ENCODE peak calls at places on chromosomes 12 and 14, in six cellular contexts. X is NCI-H1694, Z is ureter, O is heart right ventricle, C is mucosa of descending colon, L is AG09319. V is an unnamed sample.

GRCh38 chr14:67622675-67623074 is 3.0 kb downstream of the ARG2 start:
- DNase-seq in X (no peak), Z (peak), O (peak), C (no peak), L (no peak), V (no peak)

GRCh38 chr12:6332459-6332858 is 9.4 kb downstream of the TNFRSF1A start:
- DNase-seq in X (no peak), Z (no peak), O (no peak), C (no peak), L (no peak), V (no peak)

GRCh38 chr12:43836455-43836989 is 641 bp downstream of the TMEM117 start:
- DNase-seq in X (no peak), Z (no peak), O (peak), C (no peak), L (no peak), V (no peak)

GRCh38 chr12:60920841-60921495 is 1325.1 kb downstream of the SLC16A7 start:
- DNase-seq in X (no peak), Z (no peak), O (no peak), C (no peak), L (no peak), V (no peak)

GRCh38 chr14:73245401-73246325 is 8.4 kb downstream of the PAPLN start:
- DNase-seq in X (no peak), Z (no peak), O (peak), C (peak), L (no peak), V (peak)

GRCh38 chr12:15562263-15562662 is 226.9 kb downstream of the EPS8 start:
- DNase-seq in X (no peak), Z (no peak), O (no peak), C (no peak), L (no peak), V (no peak)

GRCh38 chr12:124939428-124940142 is 25.1 kb upstream of the UBC start:
- DNase-seq in X (no peak), Z (peak), O (peak), C (peak), L (peak), V (peak)

GRCh38 chr14:77825895-77826519 is 26.1 kb downstream of the ADCK1 start:
- DNase-seq in X (no peak), Z (no peak), O (peak), C (no peak), L (no peak), V (peak)

GRCh38 chr12:75438052-75438754 is 42.4 kb upstream of the GLIPR1 start:
- DNase-seq in X (no peak), Z (no peak), O (no peak), C (no peak), L (no peak), V (no peak)

GRCh38 chr14:100791995-100792394 is 33.9 kb upstream of the MEG3 start:
- DNase-seq in X (no peak), Z (no peak), O (no peak), C (no peak), L (no peak), V (no peak)

GRCh38 chr12:53176750-53177149 is 3.8 kb upstream of the ZNF740 start:
- DNase-seq in X (no peak), Z (no peak), O (no peak), C (no peak), L (no peak), V (no peak)

GRCh38 chr12:109458086-109458485 is 19.0 kb downstream of the KCTD10 start:
- DNase-seq in X (no peak), Z (no peak), O (no peak), C (no peak), L (peak), V (no peak)

GRCh38 chr12:127422935-127423585 is 843.9 kb upstream of the TMEM132C start:
- DNase-seq in X (no peak), Z (no peak), O (no peak), C (no peak), L (no peak), V (no peak)

GRCh38 chr12:13725049-13725448 is 256.4 kb downstream of the GRIN2B start:
- DNase-seq in X (no peak), Z (no peak), O (no peak), C (no peak), L (no peak), V (no peak)

GRCh38 chr12:38890102-38890501 is 15.3 kb downstream of the CPNE8 start:
- DNase-seq in X (no peak), Z (no peak), O (no peak), C (no peak), L (no peak), V (no peak)

GRCh38 chr14:89977668-89978067 is 21.9 kb downstream of the TDP1 start:
- DNase-seq in X (no peak), Z (no peak), O (no peak), C (no peak), L (no peak), V (no peak)

GRCh38 chr14:98912655-98913054 is 359.3 kb downstream of the BCL11B start:
- DNase-seq in X (no peak), Z (no peak), O (no peak), C (no peak), L (no peak), V (no peak)

GRCh38 chr12:104526751-104527150 is 70.0 kb downstream of the CHST11 start:
- DNase-seq in X (no peak), Z (no peak), O (no peak), C (no peak), L (no peak), V (no peak)

GRCh38 chr12:67034110-67034879 is 234.9 kb upstream of the CAND1 start:
- DNase-seq in X (no peak), Z (no peak), O (no peak), C (no peak), L (no peak), V (peak)

GRCh38 chr12:121934318-121934682 is 15.9 kb downstream of the CFAP251 start:
- DNase-seq in X (no peak), Z (no peak), O (no peak), C (no peak), L (no peak), V (no peak)

GRCh38 chr12:46400406-46400805 is 27.8 kb upstream of the SLC38A2 start:
- DNase-seq in X (no peak), Z (no peak), O (no peak), C (no peak), L (no peak), V (no peak)

GRCh38 chr12:42135264-42135814 is 9.3 kb downstream of the GXYLT1 start:
- DNase-seq in X (no peak), Z (no peak), O (no peak), C (no peak), L (no peak), V (no peak)

GRCh38 chr14:37709419-37710195 is 114.2 kb downstream of the TTC6 start:
- DNase-seq in X (peak), Z (no peak), O (no peak), C (no peak), L (no peak), V (no peak)

GRCh38 chr14:30521899-30522736 is 36.8 kb upstream of the G2E3 start:
- DNase-seq in X (peak), Z (no peak), O (no peak), C (no peak), L (peak), V (no peak)

GRCh38 chr14:24297190-24297964 is 2.2 kb downstream of the DHRS1 start:
- DNase-seq in X (peak), Z (no peak), O (no peak), C (no peak), L (no peak), V (no peak)

GRCh38 chr12:103012884-103013283 is 55.4 kb downstream of the ASCL1 start:
- DNase-seq in X (no peak), Z (no peak), O (no peak), C (no peak), L (no peak), V (no peak)

GRCh38 chr14:68911594-68912227 is 67.4 kb downstream of the ACTN1 start:
- DNase-seq in X (peak), Z (peak), O (peak), C (no peak), L (peak), V (peak)

GRCh38 chr12:106760184-106760531 is 14.3 kb upstream of the RIC8B start:
- DNase-seq in X (no peak), Z (no peak), O (no peak), C (no peak), L (no peak), V (no peak)

GRCh38 chr12:98998697-98999299 is 353.7 kb downstream of the APAF1 start:
- DNase-seq in X (peak), Z (no peak), O (no peak), C (no peak), L (peak), V (no peak)

V was measured in stomach.